ENCODE peak calls at places on chromosome 14, in seven cellular contexts. C, A, X, Z, J, D and F are unnamed samples.
A peak's percentile ranks its signal among the peaks of the same experiment; 100 is the strongest.

GRCh38 chr14:82238649-82239048 is 705.0 kb upstream of the SEL1L start:
- DNase-seq in D (no peak), A (no peak), C (no peak), J (no peak), Z (no peak), X (no peak), F (no peak)

GRCh38 chr14:99158646-99159165 is 113.3 kb downstream of the BCL11B start:
- DNase-seq in Z (no peak), D (no peak), X (no peak), C (no peak), J (no peak), A (no peak), F (no peak)

GRCh38 chr14:64478634-64479250 is 13.4 kb downstream of the AKAP5 start:
- DNase-seq in D (no peak), Z (no peak), J (peak; percentile 28), C (no peak), X (no peak), A (no peak), F (no peak)

GRCh38 chr14:49173765-49174373 is 412.3 kb downstream of the RPS29 start:
- DNase-seq in X (no peak), J (peak; percentile 48), C (peak; percentile 47), Z (peak; percentile 67), A (no peak), D (peak; percentile 27), F (no peak)

GRCh38 chr14:105049753-105050550 is 15.3 kb downstream of the GPR132 start:
- DNase-seq in A (no peak), C (no peak), X (no peak), Z (no peak), D (no peak), J (no peak), F (no peak)

GRCh38 chr14:60090864-60091519 is 731 bp upstream of the PCNX4 start:
- DNase-seq in C (no peak), X (no peak), A (no peak), Z (peak; percentile 91), J (peak; percentile 60), D (peak; percentile 70), F (no peak)

GRCh38 chr14:88551094-88551870 is 3.5 kb downstream of the PTPN21 start:
- DNase-seq in A (peak; percentile 62), J (peak; percentile 85), X (peak; percentile 25), Z (peak; percentile 92), D (peak; percentile 84), C (no peak), F (peak; percentile 89)

GRCh38 chr14:23078692-23079116 is 16.2 kb downstream of the ACIN1 start:
- DNase-seq in A (no peak), D (peak; percentile 98), J (peak; percentile 83), X (no peak), C (no peak), Z (no peak), F (no peak)

GRCh38 chr14:73627033-73627432 is 14.7 kb downstream of the ACOT6 start:
- DNase-seq in D (no peak), Z (no peak), C (no peak), A (no peak), X (no peak), J (no peak), F (no peak)

GRCh38 chr14:99663716-99664635 is 19.0 kb downstream of the HHIPL1 start:
- DNase-seq in D (no peak), Z (no peak), X (no peak), C (peak; percentile 89), A (no peak), J (no peak), F (no peak)

GRCh38 chr14:99284254-99285004 is 12.4 kb upstream of the BCL11B start:
- DNase-seq in D (no peak), X (no peak), Z (no peak), A (no peak), C (no peak), J (no peak), F (no peak)

GRCh38 chr14:100842799-100843198 is 16.9 kb downstream of the MEG3 start:
- DNase-seq in X (no peak), D (peak; percentile 47), Z (no peak), A (no peak), C (no peak), J (peak; percentile 77), F (peak; percentile 7)

GRCh38 chr14:68819260-68819691 is 26.4 kb upstream of the ZFP36L1 start:
- DNase-seq in D (peak; percentile 22), J (no peak), X (no peak), A (no peak), Z (no peak), C (no peak), F (no peak)

GRCh38 chr14:36859119-36859518 is 197.5 kb downstream of the PAX9 start:
- DNase-seq in X (no peak), D (no peak), Z (no peak), A (no peak), J (no peak), C (no peak), F (no peak)

GRCh38 chr14:21999400-21999799 is 325.8 kb upstream of the OR4E1 start:
- DNase-seq in C (no peak), X (no peak), Z (no peak), A (no peak), J (no peak), D (no peak), F (no peak)

GRCh38 chr14:62081012-62081612 is 318.9 kb downstream of the SNAPC1 start:
- DNase-seq in D (no peak), C (no peak), X (no peak), A (no peak), J (no peak), Z (no peak), F (no peak)

GRCh38 chr14:50263321-50263720 is 31.9 kb upstream of the SOS2 start:
- DNase-seq in D (no peak), A (no peak), Z (no peak), C (no peak), X (no peak), J (no peak), F (no peak)

GRCh38 chr14:81834308-81834707 is 300.7 kb upstream of the SEL1L start:
- DNase-seq in X (no peak), Z (no peak), D (no peak), A (no peak), J (no peak), C (no peak), F (no peak)

GRCh38 chr14:72515779-72516770 is 377.8 kb downstream of the DPF3 start:
- DNase-seq in X (no peak), J (no peak), Z (no peak), D (peak; percentile 45), A (no peak), C (no peak), F (no peak)

GRCh38 chr14:55624913-55625312 is 44.9 kb downstream of the KTN1 start:
- DNase-seq in Z (no peak), X (no peak), J (no peak), D (no peak), C (no peak), A (no peak), F (no peak)

GRCh38 chr14:72643317-72643801 is 250.5 kb downstream of the DPF3 start:
- DNase-seq in Z (no peak), D (peak; percentile 98), A (no peak), X (no peak), C (no peak), J (peak; percentile 89), F (no peak)

GRCh38 chr14:103849151-103850013 is 2.0 kb upstream of the PPP1R13B start:
- DNase-seq in A (no peak), J (no peak), X (no peak), D (no peak), C (no peak), Z (no peak), F (peak; percentile 68)

GRCh38 chr14:49971156-49972141 is 78.6 kb downstream of the ARF6 start:
- DNase-seq in J (no peak), C (no peak), Z (no peak), A (no peak), D (peak; percentile 31), X (peak; percentile 55), F (no peak)

GRCh38 chr14:102141797-102142196 is 2.1 kb downstream of the WDR20 start:
- DNase-seq in A (no peak), D (no peak), X (no peak), C (no peak), Z (no peak), J (no peak), F (no peak)

GRCh38 chr14:75831455-75831854 is 150.3 kb downstream of the TGFB3 start:
- DNase-seq in D (peak; percentile 64), J (peak; percentile 54), Z (no peak), C (no peak), X (peak; percentile 25), A (no peak), F (no peak)

GRCh38 chr14:55730602-55731001 is 150.6 kb downstream of the KTN1 start:
- DNase-seq in J (no peak), C (no peak), A (no peak), Z (no peak), D (no peak), X (no peak), F (no peak)

GRCh38 chr14:24605435-24606190 is 3.9 kb downstream of the GZMH start:
- DNase-seq in D (peak; percentile 9), C (peak; percentile 12), Z (no peak), J (no peak), X (peak; percentile 54), A (peak; percentile 64), F (no peak)

GRCh38 chr14:76007852-76008251 is 22.3 kb downstream of the IFT43 start:
- DNase-seq in A (no peak), J (no peak), Z (no peak), X (no peak), C (no peak), D (peak; percentile 49), F (no peak)

GRCh38 chr14:78022059-78022458 is 148.1 kb upstream of the NRXN3 start:
- DNase-seq in D (peak; percentile 67), C (peak; percentile 68), X (no peak), A (peak; percentile 25), J (peak; percentile 64), Z (peak; percentile 87), F (no peak)

GRCh38 chr14:69580009-69580577 is 5.4 kb upstream of the CCDC177 start:
- DNase-seq in A (no peak), J (peak; percentile 80), C (no peak), X (no peak), Z (no peak), D (peak; percentile 96), F (no peak)

GRCh38 chr14:85479771-85480170 is 50.2 kb upstream of the FLRT2 start:
- DNase-seq in Z (no peak), X (no peak), J (no peak), A (no peak), D (no peak), C (no peak), F (no peak)

GRCh38 chr14:96253140-96253539 is 2.9 kb upstream of the BDKRB1 start:
- DNase-seq in X (no peak), C (no peak), D (peak; percentile 95), Z (no peak), J (peak; percentile 82), A (no peak), F (peak; percentile 52)

GRCh38 chr14:22319526-22320352 is 269.3 kb downstream of the DAD1 start:
- DNase-seq in A (no peak), D (no peak), C (no peak), X (no peak), J (peak; percentile 21), Z (no peak), F (no peak)